ENCODE peak calls at places on chromosomes 6 and 20, in eight cellular contexts. One of them, this sample, is unnamed.

GRCh38 chr6:37654727-37655500 is 42.8 kb downstream of the MDGA1 start:
- DNase-seq in HCT116: no peak
- DNase-seq in SW480: no peak
- DNase-seq in CD8-positive, alpha-beta memory T cell: no peak
- DNase-seq in neuronal stem cell: no peak
- DNase-seq in NCI-H1105 treated with DMSO at 0.1 percent for 48 hours: no peak
- DNase-seq in hypothalamus: no peak
- DNase-seq in activated gamma-delta T cell treated with Interleukin-2 at 50 U/mL for 16 hours: no peak
- DNase-seq in this sample: no peak

GRCh38 chr6:40640591-40641293 is 53.6 kb upstream of the LRFN2 start:
- DNase-seq in HCT116: no peak
- DNase-seq in SW480: no peak
- DNase-seq in CD8-positive, alpha-beta memory T cell: no peak
- DNase-seq in neuronal stem cell: no peak
- DNase-seq in NCI-H1105 treated with DMSO at 0.1 percent for 48 hours: no peak
- DNase-seq in hypothalamus: no peak
- DNase-seq in activated gamma-delta T cell treated with Interleukin-2 at 50 U/mL for 16 hours: peak
- DNase-seq in this sample: no peak

GRCh38 chr20:47137231-47137865 is 219.2 kb downstream of the ZMYND8 start:
- DNase-seq in HCT116: no peak
- DNase-seq in SW480: no peak
- DNase-seq in CD8-positive, alpha-beta memory T cell: no peak
- DNase-seq in neuronal stem cell: no peak
- DNase-seq in NCI-H1105 treated with DMSO at 0.1 percent for 48 hours: no peak
- DNase-seq in hypothalamus: no peak
- DNase-seq in activated gamma-delta T cell treated with Interleukin-2 at 50 U/mL for 16 hours: no peak
- DNase-seq in this sample: no peak

GRCh38 chr6:128305976-128306375 is 214.4 kb downstream of the PTPRK start:
- DNase-seq in HCT116: no peak
- DNase-seq in SW480: no peak
- DNase-seq in CD8-positive, alpha-beta memory T cell: no peak
- DNase-seq in neuronal stem cell: no peak
- DNase-seq in NCI-H1105 treated with DMSO at 0.1 percent for 48 hours: no peak
- DNase-seq in hypothalamus: no peak
- DNase-seq in activated gamma-delta T cell treated with Interleukin-2 at 50 U/mL for 16 hours: no peak
- DNase-seq in this sample: no peak

GRCh38 chr6:132830236-132830799 is 15.9 kb downstream of the RPS12 start:
- DNase-seq in HCT116: no peak
- DNase-seq in SW480: peak
- DNase-seq in CD8-positive, alpha-beta memory T cell: no peak
- DNase-seq in neuronal stem cell: peak
- DNase-seq in NCI-H1105 treated with DMSO at 0.1 percent for 48 hours: peak
- DNase-seq in hypothalamus: no peak
- DNase-seq in activated gamma-delta T cell treated with Interleukin-2 at 50 U/mL for 16 hours: no peak
- DNase-seq in this sample: no peak

GRCh38 chr20:24952376-24953203 is 3.5 kb downstream of the CST7 start:
- DNase-seq in HCT116: no peak
- DNase-seq in SW480: no peak
- DNase-seq in CD8-positive, alpha-beta memory T cell: no peak
- DNase-seq in neuronal stem cell: no peak
- DNase-seq in NCI-H1105 treated with DMSO at 0.1 percent for 48 hours: peak
- DNase-seq in hypothalamus: no peak
- DNase-seq in activated gamma-delta T cell treated with Interleukin-2 at 50 U/mL for 16 hours: no peak
- DNase-seq in this sample: no peak

GRCh38 chr6:137102050-137102848 is 57.5 kb upstream of the IL20RA start:
- DNase-seq in HCT116: no peak
- DNase-seq in SW480: no peak
- DNase-seq in CD8-positive, alpha-beta memory T cell: no peak
- DNase-seq in neuronal stem cell: no peak
- DNase-seq in NCI-H1105 treated with DMSO at 0.1 percent for 48 hours: no peak
- DNase-seq in hypothalamus: no peak
- DNase-seq in activated gamma-delta T cell treated with Interleukin-2 at 50 U/mL for 16 hours: no peak
- DNase-seq in this sample: no peak

GRCh38 chr6:30781697-30782424 is 37.5 kb upstream of the IER3 start:
- DNase-seq in HCT116: peak
- DNase-seq in SW480: peak
- DNase-seq in CD8-positive, alpha-beta memory T cell: no peak
- DNase-seq in neuronal stem cell: no peak
- DNase-seq in NCI-H1105 treated with DMSO at 0.1 percent for 48 hours: peak
- DNase-seq in hypothalamus: peak
- DNase-seq in activated gamma-delta T cell treated with Interleukin-2 at 50 U/mL for 16 hours: no peak
- DNase-seq in this sample: peak

GRCh38 chr6:30641048-30641447 is 5.9 kb upstream of the C6orf136 start:
- DNase-seq in HCT116: no peak
- DNase-seq in SW480: no peak
- DNase-seq in CD8-positive, alpha-beta memory T cell: no peak
- DNase-seq in neuronal stem cell: no peak
- DNase-seq in NCI-H1105 treated with DMSO at 0.1 percent for 48 hours: no peak
- DNase-seq in hypothalamus: no peak
- DNase-seq in activated gamma-delta T cell treated with Interleukin-2 at 50 U/mL for 16 hours: no peak
- DNase-seq in this sample: no peak

GRCh38 chr6:37626915-37627314 is 70.8 kb downstream of the MDGA1 start:
- DNase-seq in HCT116: no peak
- DNase-seq in SW480: no peak
- DNase-seq in CD8-positive, alpha-beta memory T cell: no peak
- DNase-seq in neuronal stem cell: no peak
- DNase-seq in NCI-H1105 treated with DMSO at 0.1 percent for 48 hours: no peak
- DNase-seq in hypothalamus: no peak
- DNase-seq in activated gamma-delta T cell treated with Interleukin-2 at 50 U/mL for 16 hours: no peak
- DNase-seq in this sample: no peak

GRCh38 chr20:39108746-39109145 is 146.6 kb downstream of the DHX35 start:
- DNase-seq in HCT116: no peak
- DNase-seq in SW480: peak
- DNase-seq in CD8-positive, alpha-beta memory T cell: no peak
- DNase-seq in neuronal stem cell: no peak
- DNase-seq in NCI-H1105 treated with DMSO at 0.1 percent for 48 hours: no peak
- DNase-seq in hypothalamus: no peak
- DNase-seq in activated gamma-delta T cell treated with Interleukin-2 at 50 U/mL for 16 hours: no peak
- DNase-seq in this sample: no peak